ENCODE peak calls at places on chromosomes 5 and 9, in seven cellular contexts. One of them, this sample, is unnamed.

GRCh38 chr5:126220725-126221124 is 202.5 kb upstream of the GRAMD2B start:
- DNase-seq in T follicular helper cell: no peak
- DNase-seq in HCT116: no peak
- DNase-seq in osteocyte: no peak
- DNase-seq in kidney glomerular epithelial cell: no peak
- DNase-seq in gastrocnemius medialis: no peak
- DNase-seq in SJSA1: no peak
- DNase-seq in this sample: no peak

GRCh38 chr5:135308245-135308644 is 90.8 kb downstream of the MACROH2A1 start:
- DNase-seq in SJSA1: peak; percentile 48
- DNase-seq in kidney glomerular epithelial cell: no peak
- DNase-seq in HCT116: no peak
- DNase-seq in T follicular helper cell: no peak
- DNase-seq in osteocyte: no peak
- DNase-seq in gastrocnemius medialis: no peak
- DNase-seq in this sample: no peak

GRCh38 chr9:93226819-93227218 is 42.9 kb downstream of the WNK2 start:
- DNase-seq in gastrocnemius medialis: no peak
- DNase-seq in HCT116: no peak
- DNase-seq in T follicular helper cell: no peak
- DNase-seq in osteocyte: no peak
- DNase-seq in kidney glomerular epithelial cell: no peak
- DNase-seq in SJSA1: no peak
- DNase-seq in this sample: no peak

GRCh38 chr9:38281196-38281595 is 111.3 kb upstream of the ALDH1B1 start:
- DNase-seq in HCT116: no peak
- DNase-seq in gastrocnemius medialis: no peak
- DNase-seq in SJSA1: no peak
- DNase-seq in kidney glomerular epithelial cell: no peak
- DNase-seq in osteocyte: peak; percentile 49
- DNase-seq in T follicular helper cell: no peak
- DNase-seq in this sample: no peak

GRCh38 chr9:134208310-134208841 is 44.0 kb upstream of the RNU6ATAC start:
- DNase-seq in kidney glomerular epithelial cell: no peak
- DNase-seq in HCT116: no peak
- DNase-seq in osteocyte: no peak
- DNase-seq in T follicular helper cell: no peak
- DNase-seq in gastrocnemius medialis: peak; percentile 96
- DNase-seq in SJSA1: no peak
- DNase-seq in this sample: no peak

GRCh38 chr9:130042406-130042930 is 521 bp downstream of the FNBP1 start:
- DNase-seq in osteocyte: peak; percentile 85
- DNase-seq in HCT116: no peak
- DNase-seq in kidney glomerular epithelial cell: no peak
- DNase-seq in gastrocnemius medialis: no peak
- DNase-seq in SJSA1: no peak
- DNase-seq in T follicular helper cell: no peak
- DNase-seq in this sample: peak; percentile 87

GRCh38 chr9:34558911-34559615 is 30.5 kb downstream of the CNTFR start:
- DNase-seq in HCT116: no peak
- DNase-seq in T follicular helper cell: no peak
- DNase-seq in gastrocnemius medialis: peak; percentile 97
- DNase-seq in kidney glomerular epithelial cell: no peak
- DNase-seq in osteocyte: no peak
- DNase-seq in SJSA1: no peak
- DNase-seq in this sample: no peak

GRCh38 chr9:99954841-99955240 is 48.4 kb downstream of the STX17 start:
- DNase-seq in kidney glomerular epithelial cell: no peak
- DNase-seq in HCT116: no peak
- DNase-seq in T follicular helper cell: no peak
- DNase-seq in osteocyte: no peak
- DNase-seq in gastrocnemius medialis: no peak
- DNase-seq in SJSA1: no peak
- DNase-seq in this sample: no peak

GRCh38 chr9:98975838-98976237 is 32.1 kb downstream of the COL15A1 start:
- DNase-seq in SJSA1: no peak
- DNase-seq in gastrocnemius medialis: no peak
- DNase-seq in kidney glomerular epithelial cell: no peak
- DNase-seq in HCT116: no peak
- DNase-seq in osteocyte: no peak
- DNase-seq in T follicular helper cell: no peak
- DNase-seq in this sample: no peak

GRCh38 chr5:6602441-6602840 is 30.4 kb downstream of the NSUN2 start:
- DNase-seq in osteocyte: peak; percentile 23
- DNase-seq in kidney glomerular epithelial cell: no peak
- DNase-seq in gastrocnemius medialis: no peak
- DNase-seq in SJSA1: peak; percentile 22
- DNase-seq in HCT116: no peak
- DNase-seq in T follicular helper cell: no peak
- DNase-seq in this sample: no peak

GRCh38 chr5:74028406-74028805 is 402.4 kb downstream of the ARHGEF28 start:
- DNase-seq in HCT116: peak; percentile 60
- DNase-seq in T follicular helper cell: no peak
- DNase-seq in kidney glomerular epithelial cell: no peak
- DNase-seq in gastrocnemius medialis: no peak
- DNase-seq in osteocyte: no peak
- DNase-seq in SJSA1: no peak
- DNase-seq in this sample: no peak

GRCh38 chr5:13944564-13945195 is at the start of gene DNAH5:
- DNase-seq in SJSA1: no peak
- DNase-seq in osteocyte: no peak
- DNase-seq in kidney glomerular epithelial cell: no peak
- DNase-seq in gastrocnemius medialis: no peak
- DNase-seq in HCT116: no peak
- DNase-seq in T follicular helper cell: no peak
- DNase-seq in this sample: no peak

GRCh38 chr5:76403963-76404693 is 1.0 kb downstream of the IQGAP2 start:
- DNase-seq in SJSA1: no peak
- DNase-seq in HCT116: no peak
- DNase-seq in osteocyte: no peak
- DNase-seq in kidney glomerular epithelial cell: no peak
- DNase-seq in T follicular helper cell: peak; percentile 51
- DNase-seq in gastrocnemius medialis: no peak
- DNase-seq in this sample: peak; percentile 24

GRCh38 chr5:138529812-138530211 is 13.2 kb downstream of the ETF1 start:
- DNase-seq in HCT116: no peak
- DNase-seq in osteocyte: no peak
- DNase-seq in gastrocnemius medialis: no peak
- DNase-seq in T follicular helper cell: no peak
- DNase-seq in kidney glomerular epithelial cell: no peak
- DNase-seq in SJSA1: no peak
- DNase-seq in this sample: no peak

GRCh38 chr9:107675476-107676264 is 186.1 kb upstream of the KLF4 start:
- DNase-seq in SJSA1: no peak
- DNase-seq in osteocyte: no peak
- DNase-seq in kidney glomerular epithelial cell: no peak
- DNase-seq in HCT116: no peak
- DNase-seq in T follicular helper cell: no peak
- DNase-seq in gastrocnemius medialis: no peak
- DNase-seq in this sample: no peak

This sample was measured in lower leg skin.